ENCODE peak calls at places on chromosomes 4 and X, in ten cellular contexts. Y is stimulated activated CD8-positive, alpha-beta memory T cell treated with anti-CD3 and anti-CD28 coated beads, Interleukin-15, amount 100 ng/mL, for 4 hours; E is NCI-H748 treated with DMSO at 0.1 percent for 48 hours; R is left colon; Z is AG08396; D is T-cell; X is A549; K is fibroblast of pulmonary artery; F is CD4-positive, CD25-positive, alpha-beta regulatory T cell; J is SW 1271. H is an unnamed sample.

GRCh38 chr4:165464813-165465381 is 86.1 kb downstream of the CPE start:
- DNase-seq in F (peak; percentile 48), X (peak; percentile 26), J (no peak), R (peak; percentile 8), E (peak; percentile 56), Y (no peak), K (peak; percentile 72), D (no peak), Z (peak; percentile 48), H (no peak)

GRCh38 chr4:122766950-122767349 is 34.4 kb downstream of the BBS12 start:
- DNase-seq in K (no peak), Y (no peak), J (no peak), Z (no peak), X (no peak), D (no peak), R (no peak), F (no peak), E (no peak), H (no peak)

GRCh38 chrX:16566571-16566970 is 83.4 kb upstream of the S100G start:
- DNase-seq in R (no peak), D (no peak), K (no peak), Y (no peak), Z (no peak), F (no peak), J (no peak), E (no peak), X (no peak), H (no peak)

GRCh38 chr4:37648084-37648817 is 37.9 kb downstream of the RELL1 start:
- DNase-seq in Z (peak; percentile 87), R (peak; percentile 61), J (peak; percentile 82), F (no peak), D (no peak), E (no peak), K (peak; percentile 95), X (peak; percentile 92), Y (no peak), H (no peak)

GRCh38 chr4:960736-961650 is 12.4 kb downstream of the DGKQ start:
- DNase-seq in Z (no peak), J (no peak), K (no peak), E (no peak), F (no peak), Y (no peak), X (no peak), D (no peak), R (no peak), H (no peak)

GRCh38 chr4:141957416-141957815 is 321.0 kb downstream of the IL15 start:
- DNase-seq in Y (no peak), K (no peak), F (no peak), Z (no peak), E (no peak), X (no peak), D (no peak), R (no peak), J (no peak), H (no peak)

GRCh38 chr4:151644625-151645024 is 116.2 kb downstream of the GATB start:
- DNase-seq in Y (no peak), R (no peak), X (peak; percentile 6), J (no peak), Z (no peak), E (peak; percentile 3), K (no peak), F (no peak), D (no peak), H (no peak)

GRCh38 chr4:164212714-164213113 is 541.2 kb upstream of the SMIM31 start:
- DNase-seq in F (no peak), Y (no peak), E (no peak), X (no peak), R (no peak), Z (no peak), K (no peak), D (no peak), J (no peak), H (no peak)

GRCh38 chrX:80550722-80551121 is 130.5 kb downstream of the TENT5D start:
- DNase-seq in K (no peak), D (no peak), F (no peak), X (peak; percentile 34), E (peak; percentile 1), R (no peak), Y (no peak), J (no peak), Z (no peak), H (no peak)

GRCh38 chr4:29805245-29805644 is 914.9 kb upstream of the PCDH7 start:
- DNase-seq in X (no peak), R (no peak), K (peak; percentile 2), Z (no peak), F (no peak), E (peak; percentile 68), D (no peak), Y (no peak), J (no peak), H (no peak)

GRCh38 chrX:100072286-100072685 is 337.8 kb downstream of the PCDH19 start:
- DNase-seq in Y (no peak), J (no peak), F (no peak), D (no peak), K (peak; percentile 0), R (no peak), X (no peak), E (no peak), Z (no peak), H (no peak)

GRCh38 chr4:83618431-83618830 is 82.5 kb downstream of the GPAT3 start:
- DNase-seq in K (peak; percentile 64), R (peak; percentile 24), Z (peak; percentile 77), J (peak; percentile 51), E (no peak), F (no peak), Y (no peak), X (peak; percentile 57), D (no peak), H (no peak)

GRCh38 chr4:186557486-186557885 is 2.1 kb upstream of the MTNR1A start:
- DNase-seq in X (no peak), J (no peak), Z (peak; percentile 31), F (no peak), Y (no peak), E (no peak), K (peak; percentile 21), R (no peak), D (no peak), H (no peak)

GRCh38 chrX:46918434-46918833 is 6.2 kb downstream of the JADE3 start:
- DNase-seq in X (no peak), R (no peak), E (no peak), D (no peak), K (no peak), Y (no peak), Z (no peak), F (no peak), J (no peak), H (no peak)

GRCh38 chr4:53480909-53481308 is 103.5 kb downstream of the FIP1L1 start:
- DNase-seq in K (no peak), J (no peak), Z (no peak), Y (no peak), R (no peak), F (no peak), D (no peak), X (no peak), E (no peak), H (no peak)

GRCh38 chrX:118989886-118990285 is 15.5 kb downstream of the LONRF3 start:
- DNase-seq in X (no peak), R (no peak), K (no peak), J (no peak), Y (no peak), F (no peak), Z (no peak), E (no peak), D (no peak), H (no peak)

GRCh38 chrX:49978191-49978590 is 55.8 kb downstream of the CLCN5 start:
- DNase-seq in X (no peak), D (no peak), Z (no peak), Y (no peak), R (no peak), J (no peak), E (no peak), F (no peak), K (peak; percentile 49), H (no peak)

GRCh38 chr4:16122784-16123183 is 39.0 kb upstream of the PROM1 start:
- DNase-seq in F (no peak), R (no peak), K (no peak), Z (no peak), X (no peak), J (no peak), Y (peak; percentile 12), D (no peak), E (no peak), H (no peak)

GRCh38 chrX:43505759-43506158 is 150.3 kb upstream of the MAOA start:
- DNase-seq in X (no peak), Z (no peak), F (no peak), K (no peak), E (no peak), R (no peak), D (no peak), J (no peak), Y (no peak), H (no peak)

GRCh38 chrX:18160369-18160768 is 60.3 kb downstream of the BEND2 start:
- DNase-seq in X (no peak), D (no peak), Z (no peak), R (no peak), F (no peak), J (no peak), E (peak; percentile 38), K (no peak), Y (no peak), H (no peak)

GRCh38 chr4:109998867-109999303 is 86.2 kb downstream of the EGF start:
- DNase-seq in K (peak; percentile 76), X (peak; percentile 62), E (peak; percentile 40), Y (no peak), D (no peak), F (peak; percentile 68), J (no peak), Z (peak; percentile 27), R (no peak), H (no peak)